ENCODE peak calls at places on chromosomes 12 and 14, in four cellular contexts. S is GM13976, W is HFFc6, U is left ventricle myocardium inferior. G is an unnamed sample.

GRCh38 chr14:77276959-77277358 is 6.0 kb upstream of the NGB start:
- DNase-seq in S (no peak), W (no peak), U (no peak), G (no peak)

GRCh38 chr14:46820291-46820690 is 168.7 kb upstream of the RPL10L start:
- DNase-seq in S (no peak), W (no peak), U (no peak), G (no peak)

GRCh38 chr14:67610491-67610890 is 9.2 kb upstream of the ARG2 start:
- DNase-seq in S (no peak), W (no peak), U (no peak), G (no peak)

GRCh38 chr12:4151362-4152121 is 122.0 kb upstream of the CCND2 start:
- DNase-seq in S (no peak), W (no peak), U (no peak), G (no peak)

GRCh38 chr12:66683073-66683472 is 4.2 kb upstream of the GRIP1 start:
- DNase-seq in S (no peak), W (no peak), U (no peak), G (no peak)

GRCh38 chr14:57346741-57347140 is 43.6 kb upstream of the NAA30 start:
- DNase-seq in S (no peak), W (no peak), U (no peak), G (no peak)

GRCh38 chr14:71686677-71687076 is 245.6 kb upstream of the RGS6 start:
- DNase-seq in S (no peak), W (no peak), U (no peak), G (no peak)

GRCh38 chr12:109888179-109889020 is 8.1 kb upstream of the GLTP start:
- DNase-seq in S (no peak), W (peak), U (no peak), G (peak)

GRCh38 chr12:26867084-26867483 is 34.1 kb upstream of the ITPR2 start:
- DNase-seq in S (peak), W (no peak), U (no peak), G (no peak)

GRCh38 chr14:76958975-76959710 is 69.4 kb downstream of the IRF2BPL start:
- DNase-seq in S (peak), W (peak), U (no peak), G (no peak)

GRCh38 chr12:2297004-2297403 is 244.2 kb downstream of the CACNA1C start:
- DNase-seq in S (no peak), W (no peak), U (no peak), G (no peak)

GRCh38 chr12:55827806-55828205 is 1.6 kb downstream of the DNAJC14 start:
- DNase-seq in S (no peak), W (no peak), U (no peak), G (no peak)

GRCh38 chr12:55831407-55831880 is 2.1 kb upstream of the DNAJC14 start:
- DNase-seq in S (no peak), W (no peak), U (no peak), G (no peak)

GRCh38 chr12:55830601-55831406 is 1.4 kb upstream of the DNAJC14 start:
- DNase-seq in S (peak), W (peak), U (peak), G (peak)

GRCh38 chr12:55828357-55828756 is 1.0 kb downstream of the DNAJC14 start:
- DNase-seq in S (no peak), W (no peak), U (no peak), G (no peak)

DNA sequence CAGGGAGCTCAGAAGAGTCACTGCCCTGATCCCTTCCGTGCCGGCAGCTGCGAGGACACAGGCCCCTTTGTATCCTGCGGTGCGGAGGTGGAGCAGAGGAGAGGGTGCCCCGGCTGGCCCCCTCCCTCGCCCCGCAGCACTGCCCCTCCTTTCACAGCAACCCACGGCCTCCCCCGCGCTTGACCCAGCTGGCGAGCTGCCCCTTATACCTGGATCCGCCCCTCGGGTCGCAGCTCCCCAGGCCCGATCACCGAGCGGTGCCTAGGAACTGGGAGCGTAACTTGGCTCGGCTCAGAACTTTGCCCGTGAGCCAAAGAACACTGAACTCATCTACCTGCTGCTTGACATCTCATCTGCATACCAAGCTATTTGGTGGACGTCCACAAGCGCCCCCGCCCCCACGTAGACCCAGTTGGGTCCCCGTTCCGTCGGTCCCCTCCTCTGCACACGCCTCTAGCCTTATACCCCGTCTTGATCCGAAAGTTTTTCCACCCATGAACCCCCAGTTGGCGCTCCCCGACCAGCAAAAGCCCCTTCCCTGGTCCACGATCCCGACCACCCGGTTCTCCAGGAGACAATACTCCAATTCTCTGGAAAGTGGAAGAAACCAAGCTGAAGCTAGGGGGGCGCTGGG is 697 bp upstream of the DNAJC14 start:
- DNase-seq in S (peak), W (no peak), U (peak), G (no peak)
- TF ChIP-seq CTCF in S (peak), W (no peak), U (no peak), G (no peak)

GRCh38 chr14:86790408-86791364 is 1202.3 kb downstream of the GALC start:
- DNase-seq in S (no peak), W (no peak), U (no peak), G (no peak)
- TF ChIP-seq CTCF in S (no peak), W (no peak), U (no peak), G (no peak)

GRCh38 chr14:101377069-101377468 is 184.2 kb upstream of the DIO3 start:
- DNase-seq in S (no peak), W (no peak), U (no peak), G (no peak)
- TF ChIP-seq CTCF in S (no peak), W (no peak), U (no peak), G (no peak)

DNA sequence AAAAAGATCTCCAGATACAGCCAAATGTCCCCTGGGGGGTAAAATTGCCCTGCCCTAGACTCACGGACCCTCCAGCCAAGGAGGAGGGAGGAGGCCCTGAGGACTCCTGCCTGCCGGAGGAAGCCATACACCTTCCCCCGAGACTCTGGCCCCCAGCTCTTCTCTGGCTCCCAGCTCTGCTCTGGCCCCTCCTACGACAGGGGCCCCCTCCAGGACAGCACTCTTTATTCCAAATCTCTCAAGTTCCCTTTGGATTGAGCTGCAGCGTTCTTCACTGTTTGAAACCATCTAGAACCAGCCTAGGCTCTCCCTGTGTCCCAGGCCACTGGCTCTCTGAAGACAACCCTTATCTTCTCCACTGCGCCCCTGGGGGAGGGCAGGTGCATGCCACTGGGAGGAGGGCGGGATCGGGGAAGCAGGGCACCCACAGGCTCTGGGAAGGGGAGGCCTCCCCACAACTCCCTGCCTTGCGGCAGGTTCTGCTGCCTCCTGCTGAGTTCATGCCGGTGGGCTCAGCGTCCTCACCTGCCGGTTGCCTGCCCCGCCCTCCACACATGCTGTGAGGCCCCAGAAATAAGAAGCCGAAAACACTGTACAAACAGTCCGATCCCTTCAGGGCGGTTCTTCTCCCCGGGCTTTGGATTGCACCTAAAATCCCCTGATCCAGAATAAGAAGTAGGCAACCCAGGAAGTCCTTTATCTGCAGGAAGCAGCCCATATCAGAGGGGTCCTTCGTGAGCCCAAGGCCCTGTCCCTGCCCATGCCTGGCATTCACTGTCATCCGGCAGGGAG is 112.7 kb downstream of the DICER1 start:
- DNase-seq in S (no peak), W (no peak), U (no peak), G (no peak)
- TF ChIP-seq CTCF in S (no peak), W (no peak), U (no peak), G (no peak)